ENCODE peak calls at places on chromosome 16, in nine cellular contexts. R is RWPE2; I is NCI-H1436 treated with DMSO at 0.1 percent for 48 hours; L is activated CD4-positive, alpha-beta T cell treated with anti-CD3 and anti-CD28 coated beads, Interleukin-2, amount 50 U/mL, for 1 hour; M is ACHN; K is activated T-cell treated with anti-CD3 and anti-CD28 coated beads for 1 hour; H is heart left ventricle; V is OCI-LY7; X is NCI-H2081. G is an unnamed sample.

GRCh38 chr16:1208239-1208830 is 16.7 kb downstream of the TPSG1 start:
- DNase-seq in K (no peak), M (no peak), L (no peak), V (no peak), I (no peak), X (no peak), R (no peak), H (no peak), G (no peak)

GRCh38 chr16:67392301-67393059 is 818 bp downstream of the TPPP3 start:
- DNase-seq in L (no peak), M (no peak), H (no peak), I (no peak), R (peak; percentile 39), X (no peak), K (no peak), V (no peak), G (no peak)

GRCh38 chr16:89801800-89802199 is 14.6 kb downstream of the FANCA start:
- DNase-seq in L (no peak), H (no peak), X (no peak), M (no peak), V (no peak), I (no peak), R (no peak), K (no peak), G (no peak)

GRCh38 chr16:79593074-79593531 is 7.4 kb downstream of the MAF start:
- DNase-seq in H (peak; percentile 20), X (no peak), V (no peak), I (no peak), L (no peak), M (no peak), K (no peak), R (no peak), G (no peak)

GRCh38 chr16:78791011-78791410 is 691.6 kb downstream of the WWOX start:
- DNase-seq in X (no peak), I (no peak), V (no peak), R (no peak), L (no peak), M (no peak), H (no peak), K (no peak), G (no peak)

GRCh38 chr16:72945081-72945480 is 102.8 kb downstream of the ZFHX3 start:
- DNase-seq in K (no peak), R (no peak), M (no peak), V (no peak), H (no peak), I (no peak), X (no peak), L (no peak), G (no peak)

GRCh38 chr16:57264950-57265371 is 19.5 kb downstream of the PLLP start:
- DNase-seq in V (no peak), R (peak; percentile 60), I (no peak), H (no peak), L (peak; percentile 6), X (peak; percentile 5), K (no peak), M (no peak), G (no peak)

GRCh38 chr16:81060576-81061306 is 16.3 kb downstream of the C16orf46 start:
- DNase-seq in X (no peak), V (no peak), I (no peak), K (no peak), M (no peak), H (no peak), R (no peak), L (no peak), G (no peak)

GRCh38 chr16:27764869-27765675 is 215.1 kb downstream of the KATNIP start:
- DNase-seq in X (no peak), L (no peak), I (no peak), K (no peak), M (no peak), H (no peak), V (no peak), R (no peak), G (no peak)

GRCh38 chr16:3020604-3021448 is 658 bp downstream of the TNFRSF12A start:
- DNase-seq in H (peak; percentile 87), K (peak; percentile 55), X (peak; percentile 30), M (peak; percentile 96), I (no peak), V (peak; percentile 44), R (peak; percentile 96), L (peak; percentile 72), G (peak; percentile 66)

GRCh38 chr16:78567713-78568112 is 468.3 kb downstream of the WWOX start:
- DNase-seq in V (no peak), M (no peak), K (no peak), R (no peak), I (no peak), X (no peak), H (no peak), L (no peak), G (no peak)

GRCh38 chr16:11111166-11111565 is 144.8 kb downstream of the SOCS1 start:
- DNase-seq in L (no peak), I (no peak), M (no peak), H (no peak), K (no peak), X (no peak), V (no peak), R (no peak), G (no peak)

GRCh38 chr16:85323230-85323960 is 211.1 kb upstream of the CIBAR2 start:
- DNase-seq in X (no peak), R (no peak), M (no peak), I (no peak), K (no peak), H (no peak), V (no peak), L (no peak), G (no peak)

GRCh38 chr16:72198021-72198420 is 26.1 kb upstream of the PMFBP1 start:
- DNase-seq in K (no peak), L (no peak), V (no peak), I (peak; percentile 59), H (peak; percentile 25), M (no peak), R (no peak), X (peak; percentile 32), G (no peak)

GRCh38 chr16:19114359-19115147 is 789 bp downstream of the ITPRIPL2 start:
- DNase-seq in I (no peak), X (no peak), V (no peak), M (peak; percentile 55), K (no peak), R (peak; percentile 73), L (no peak), H (peak; percentile 75), G (no peak)

GRCh38 chr16:3017806-3018506 is at the start of gene CLDN6:
- DNase-seq in L (no peak), H (no peak), V (peak; percentile 15), R (no peak), M (no peak), K (no peak), X (no peak), I (no peak), G (peak; percentile 53)

GRCh38 chr16:9372934-9373890 is 281.8 kb downstream of the HAPSTR1 start:
- DNase-seq in I (no peak), K (no peak), X (no peak), R (no peak), H (no peak), V (no peak), L (no peak), M (no peak), G (no peak)

GRCh38 chr16:65510850-65511249 is 389.0 kb upstream of the CDH11 start:
- DNase-seq in X (no peak), R (no peak), K (no peak), L (no peak), H (no peak), M (no peak), V (no peak), I (no peak), G (no peak)

GRCh38 chr16:69724981-69725479 is 1.3 kb downstream of the NQO1 start:
- DNase-seq in M (no peak), X (no peak), I (no peak), V (no peak), R (no peak), L (no peak), H (no peak), K (no peak), G (no peak)

GRCh38 chr16:48153689-48154265 is 2.0 kb downstream of the ABCC12 start:
- DNase-seq in L (no peak), X (no peak), R (no peak), K (no peak), I (no peak), M (no peak), H (no peak), V (no peak), G (no peak)

GRCh38 chr16:68452176-68452575 is 3.9 kb upstream of the SMPD3 start:
- DNase-seq in I (no peak), R (no peak), L (no peak), H (no peak), V (no peak), X (no peak), M (peak; percentile 17), K (no peak), G (no peak)

G was measured in NAMALWA.